ENCODE peak calls at places on chromosomes 7 and 10, in nine cellular contexts. G is activated gamma-delta T cell treated with Interleukin-2 at 50 U/mL for 16 hours; M is KBM-7; N is Right ventricle myocardium superior; K is stimulated activated naive CD8-positive, alpha-beta T cell treated with anti-CD3 and anti-CD28 coated beads, Interleukin-15, Interleukin-2, amounts not matched to agents 100 U/mL and 50 U/mL, for 24 hours; Z is substantia nigra; F is HepG2; Q is NCI-H345; X is hepatic stellate cell. O is an unnamed sample.

GRCh38 chr7:100567751-100568175 is 5.9 kb downstream of the SAP25 start:
- DNase-seq in N (no peak), F (peak), G (no peak), Q (no peak), X (no peak), Z (no peak), K (no peak), M (no peak), O (no peak)

GRCh38 chr7:122803323-122803722 is 82.9 kb downstream of the CADPS2 start:
- DNase-seq in Q (peak), M (peak), K (no peak), F (peak), X (peak), N (no peak), G (no peak), Z (no peak), O (no peak)

GRCh38 chr10:43258032-43258921 is 8.6 kb downstream of the RASGEF1A start:
- DNase-seq in Z (no peak), M (no peak), X (no peak), K (no peak), Q (no peak), G (no peak), F (no peak), N (no peak), O (no peak)

GRCh38 chr10:24951201-24952145 is 933 bp downstream of the PRTFDC1 start:
- DNase-seq in Q (peak), Z (no peak), F (no peak), K (peak), N (peak), G (no peak), X (peak), M (peak), O (no peak)

GRCh38 chr7:55569797-55570196 is 2.5 kb downstream of the VOPP1 start:
- DNase-seq in G (peak), K (peak), Z (no peak), F (no peak), Q (peak), X (no peak), N (no peak), M (no peak), O (no peak)

GRCh38 chr7:77425151-77426051 is 9.3 kb upstream of the GSAP start:
- DNase-seq in N (no peak), Z (no peak), Q (no peak), F (peak), G (no peak), K (no peak), M (no peak), X (peak), O (no peak)

GRCh38 chr10:51073461-51074237 is 638 bp upstream of the PRKG1 start:
- DNase-seq in F (no peak), X (peak), M (no peak), Q (peak), G (no peak), Z (no peak), K (peak), N (peak), O (no peak)

GRCh38 chr7:70574970-70575799 is 556.8 kb upstream of the GALNT17 start:
- DNase-seq in N (no peak), F (no peak), Q (peak), G (no peak), M (no peak), K (no peak), Z (no peak), X (no peak), O (peak)

GRCh38 chr7:28856656-28857055 is 101.5 kb downstream of the TRIL start:
- DNase-seq in M (no peak), G (no peak), F (no peak), Q (no peak), X (no peak), N (no peak), Z (no peak), K (no peak), O (no peak)

GRCh38 chr7:27204851-27205322 is 5.0 kb upstream of the HOXA13 start:
- DNase-seq in M (peak), N (no peak), K (no peak), G (no peak), F (no peak), Z (no peak), X (no peak), Q (peak), O (no peak)

GRCh38 chr7:133846203-133846945 is 280.8 kb upstream of the LRGUK start:
- DNase-seq in N (no peak), X (no peak), Q (peak), M (no peak), F (no peak), G (no peak), K (no peak), Z (no peak), O (no peak)

O was measured in HTR-8/SVneo.